ENCODE peak calls at places on chromosomes 4 and X, in ten cellular contexts. L, K, V, M, J, E, W, H, I and C are unnamed samples.

GRCh38 chrX:50448565-50448964 is 22.1 kb downstream of the DGKK start:
- DNase-seq in J (no peak), W (no peak), M (no peak), K (no peak), E (no peak), V (peak; percentile 2), I (no peak), H (no peak), L (peak; percentile 3), C (peak; percentile 13)

GRCh38 chrX:134236690-134237362 is at the start of gene CCDC160:
- DNase-seq in I (peak; percentile 11), H (peak; percentile 51), K (no peak), V (no peak), W (peak; percentile 8), L (no peak), E (no peak), J (no peak), M (peak; percentile 80), C (peak; percentile 12)

GRCh38 chrX:24332868-24333267 is 19.0 kb upstream of the SUPT20HL2 start:
- DNase-seq in H (no peak), E (no peak), J (no peak), L (no peak), M (no peak), I (no peak), V (no peak), W (peak; percentile 22), K (no peak), C (no peak)

GRCh38 chr4:77994194-77994721 is 62.9 kb upstream of the FRAS1 start:
- DNase-seq in E (no peak), J (no peak), K (no peak), V (peak; percentile 19), W (peak; percentile 71), L (no peak), I (no peak), H (no peak), M (no peak), C (peak; percentile 16)

GRCh38 chr4:143599827-143600226 is 86.3 kb downstream of the SMARCA5 start:
- DNase-seq in M (no peak), J (no peak), H (no peak), V (no peak), W (no peak), E (no peak), L (no peak), I (no peak), K (no peak), C (no peak)

GRCh38 chrX:119726900-119727555 is 31.4 kb upstream of the SOWAHD start:
- DNase-seq in V (no peak), W (no peak), H (no peak), J (no peak), M (no peak), E (no peak), K (no peak), L (no peak), I (no peak), C (peak; percentile 36)

GRCh38 chrX:23656684-23657083 is 10.6 kb upstream of the PRDX4 start:
- DNase-seq in H (no peak), E (no peak), K (no peak), L (no peak), V (no peak), I (no peak), J (no peak), W (no peak), M (no peak), C (no peak)

GRCh38 chrX:3295731-3296130 is 50.7 kb downstream of the MXRA5 start:
- DNase-seq in I (no peak), J (no peak), H (no peak), W (peak; percentile 13), E (no peak), K (no peak), M (no peak), V (no peak), L (no peak), C (no peak)

GRCh38 chrX:94097852-94098251 is 423.8 kb downstream of the FAM133A start:
- DNase-seq in I (no peak), E (no peak), M (no peak), W (no peak), K (no peak), H (no peak), J (no peak), L (no peak), V (no peak), C (no peak)